ENCODE peak calls at places on chromosome 1, in seven cellular contexts. S, N, M, I, D, H and Z are unnamed samples.

GRCh38 chr1:165549908-165550480 is 6.2 kb downstream of the LRRC52 start:
- DNase-seq in S (no peak), N (peak; percentile 51), M (no peak), I (no peak), D (no peak), H (peak; percentile 95), Z (no peak)

GRCh38 chr1:110428961-110429360 is 21.5 kb upstream of the LAMTOR5 start:
- DNase-seq in S (no peak), N (no peak), M (no peak), I (no peak), D (no peak), H (no peak), Z (no peak)

GRCh38 chr1:115660151-115660550 is 18.4 kb downstream of the VANGL1 start:
- DNase-seq in S (no peak), N (no peak), M (no peak), I (no peak), D (no peak), H (no peak), Z (no peak)

GRCh38 chr1:182392045-182393028 is 747 bp upstream of the GLUL start:
- DNase-seq in S (no peak), N (peak; percentile 90), M (peak; percentile 35), I (no peak), D (no peak), H (peak; percentile 65), Z (peak; percentile 12)

GRCh38 chr1:79849388-79849787 is 842.9 kb upstream of the ADGRL4 start:
- DNase-seq in S (no peak), N (no peak), M (no peak), I (no peak), D (no peak), H (no peak), Z (no peak)

GRCh38 chr1:47690341-47691244 is 252.7 kb downstream of the FOXD2 start:
- DNase-seq in S (no peak), N (no peak), M (no peak), I (no peak), D (no peak), H (no peak), Z (no peak)

GRCh38 chr1:9717193-9718005 is 65.9 kb downstream of the PIK3CD start:
- DNase-seq in S (peak; percentile 82), N (peak; percentile 73), M (peak; percentile 87), I (no peak), D (peak; percentile 82), H (no peak), Z (peak; percentile 87)

GRCh38 chr1:15736035-15736665 is at the start of gene SLC25A34:
- DNase-seq in S (no peak), N (peak; percentile 86), M (no peak), I (peak; percentile 90), D (no peak), H (peak; percentile 81), Z (no peak)

GRCh38 chr1:200231787-200232222 is 178.0 kb downstream of the ZNF281 start:
- DNase-seq in S (no peak), N (no peak), M (no peak), I (no peak), D (no peak), H (no peak), Z (no peak)

GRCh38 chr1:219699870-219700269 is 87.0 kb upstream of the ZC3H11B start:
- DNase-seq in S (no peak), N (no peak), M (no peak), I (no peak), D (no peak), H (no peak), Z (no peak)

GRCh38 chr1:169779970-169780369 is 14.7 kb downstream of the METTL18 start:
- DNase-seq in S (no peak), N (no peak), M (no peak), I (no peak), D (no peak), H (no peak), Z (no peak)

GRCh38 chr1:33893147-33893830 is 29.4 kb downstream of the HMGB4 start:
- DNase-seq in S (no peak), N (no peak), M (no peak), I (no peak), D (no peak), H (no peak), Z (no peak)

GRCh38 chr1:57229998-57230397 is 193.9 kb downstream of the DAB1 start:
- DNase-seq in S (no peak), N (no peak), M (no peak), I (no peak), D (no peak), H (no peak), Z (no peak)